ENCODE peak calls at places on chromosomes 11 and 22, in six cellular contexts. E is cardiac muscle cell; W is CD8-positive, alpha-beta T cell; Q is kidney epithelial cell; N is colonic mucosa; Z is esophagus squamous epithelium. J is an unnamed sample.

GRCh38 chr11:72599325-72600117 is 74.7 kb downstream of the PDE2A start:
- DNase-seq in N (no peak), E (no peak), Q (no peak), Z (no peak), W (no peak), J (no peak)

GRCh38 chr11:107683070-107683469 is 28.8 kb downstream of the SLN start:
- DNase-seq in W (no peak), Q (no peak), N (no peak), E (no peak), Z (no peak), J (no peak)

GRCh38 chr11:119473901-119474681 is 51.1 kb upstream of the THY1 start:
- DNase-seq in N (no peak), Z (no peak), Q (no peak), E (no peak), W (no peak), J (no peak)

GRCh38 chr11:113994077-113994954 is 19.4 kb downstream of the HTR3A start:
- DNase-seq in Z (no peak), Q (no peak), W (peak; percentile 14), N (no peak), E (peak; percentile 17), J (no peak)

GRCh38 chr11:117950320-117950719 is 21.1 kb upstream of the TMPRSS13 start:
- DNase-seq in N (no peak), Q (no peak), W (peak; percentile 51), Z (no peak), E (peak; percentile 6), J (no peak)

GRCh38 chr11:92861641-92862040 is 107.8 kb upstream of the MTNR1B start:
- DNase-seq in Z (no peak), N (no peak), E (no peak), W (no peak), Q (no peak), J (no peak)

GRCh38 chr11:6156628-6157367 is 13.3 kb downstream of the OR52B2 start:
- DNase-seq in E (no peak), Z (no peak), Q (no peak), W (no peak), N (no peak), J (peak; percentile 2)

GRCh38 chr11:100855466-100856067 is 168.5 kb downstream of the ARHGAP42 start:
- DNase-seq in Z (no peak), N (no peak), E (peak; percentile 78), W (no peak), Q (no peak), J (peak; percentile 50)

GRCh38 chr22:32267011-32267410 is 11.9 kb upstream of the SLC5A4 start:
- DNase-seq in Q (no peak), E (no peak), W (no peak), N (no peak), Z (no peak), J (no peak)

GRCh38 chr22:41963453-41964105 is 5.7 kb upstream of the SEPTIN3 start:
- DNase-seq in Z (no peak), N (no peak), W (no peak), E (peak; percentile 90), Q (no peak), J (no peak)

GRCh38 chr11:69075421-69076128 is 26.8 kb downstream of the TPCN2 start:
- DNase-seq in N (peak; percentile 41), E (peak; percentile 99), W (no peak), Z (no peak), Q (peak; percentile 57), J (no peak)

GRCh38 chr11:126403039-126403438 is 47.6 kb downstream of the ST3GAL4 start:
- DNase-seq in N (peak; percentile 90), Q (no peak), Z (no peak), W (no peak), E (no peak), J (no peak)

GRCh38 chr11:61472282-61472681 is 36.3 kb upstream of the LRRC10B start:
- DNase-seq in Z (no peak), Q (no peak), N (peak; percentile 34), E (peak; percentile 46), W (no peak), J (no peak)

GRCh38 chr11:12746593-12747097 is 72.4 kb downstream of the TEAD1 start:
- DNase-seq in W (no peak), N (no peak), Q (peak; percentile 84), E (peak; percentile 93), Z (no peak), J (peak; percentile 28)

GRCh38 chr11:77129069-77129840 is 1.2 kb downstream of the MYO7A start:
- DNase-seq in N (no peak), Z (no peak), Q (no peak), E (no peak), W (no peak), J (no peak)

GRCh38 chr11:124717786-124718634 is 21.7 kb upstream of the NRGN start:
- DNase-seq in E (peak; percentile 47), N (no peak), Q (no peak), W (no peak), Z (no peak), J (no peak)

GRCh38 chr22:36871669-36872081 is 10.9 kb downstream of the NCF4 start:
- DNase-seq in E (no peak), Z (no peak), Q (no peak), N (no peak), W (no peak), J (no peak)

GRCh38 chr11:75014129-75014528 is 25.4 kb downstream of the NEU3 start:
- DNase-seq in Z (no peak), Q (no peak), W (no peak), N (no peak), E (peak; percentile 79), J (no peak)

GRCh38 chr11:117070016-117070415 is 28.2 kb downstream of the SIK3 start:
- DNase-seq in Z (no peak), N (no peak), Q (no peak), W (no peak), E (peak; percentile 53), J (no peak)

GRCh38 chr22:19708323-19709011 is 5.8 kb upstream of the SEPTIN5 start:
- DNase-seq in Q (no peak), E (no peak), W (no peak), Z (no peak), N (no peak), J (no peak)

GRCh38 chr11:10564692-10565318 is 3.7 kb downstream of the LYVE1 start:
- DNase-seq in E (peak; percentile 41), Q (no peak), N (no peak), W (no peak), Z (no peak), J (peak; percentile 18)
- TF ChIP-seq CTCF in E (peak; percentile 47), Q (peak; percentile 23), N (no peak), W (no peak), Z (peak; percentile 41), J (no peak)

GRCh38 chr22:45212992-45213751 is 27.5 kb downstream of the KIAA0930 start:
- DNase-seq in N (no peak), W (no peak), E (peak; percentile 48), Z (no peak), Q (no peak), J (no peak)
- H3K4me3 ChIP-seq in N (no peak overlapping the region), W (no peak overlapping the region), E (no peak overlapping the region), Z (peak overlapping the region; percentile 54), Q (no peak overlapping the region), J (no peak overlapping the region)

GRCh38 chr11:2699531-2700414 is at the start of gene KCNQ1OT1:
- DNase-seq in W (peak; percentile 80), E (peak; percentile 95), Q (peak; percentile 60), Z (peak; percentile 53), N (peak; percentile 90), J (peak; percentile 96)

GRCh38 chr11:2700415-2701211 is 819 bp upstream of the KCNQ1OT1 start:
- DNase-seq in N (peak; percentile 81), Q (peak; percentile 23), E (peak; percentile 31), W (no peak), Z (no peak), J (peak; percentile 74)

GRCh38 chr11:2697871-2698270 is 1.9 kb downstream of the KCNQ1OT1 start:
- DNase-seq in W (no peak), Z (no peak), E (no peak), N (no peak), Q (no peak), J (no peak)

GRCh38 chr11:2699185-2699530 is 636 bp downstream of the KCNQ1OT1 start:
- DNase-seq in E (no peak), N (peak; percentile 30), Z (no peak), Q (no peak), W (no peak), J (peak; percentile 34)

DNA sequence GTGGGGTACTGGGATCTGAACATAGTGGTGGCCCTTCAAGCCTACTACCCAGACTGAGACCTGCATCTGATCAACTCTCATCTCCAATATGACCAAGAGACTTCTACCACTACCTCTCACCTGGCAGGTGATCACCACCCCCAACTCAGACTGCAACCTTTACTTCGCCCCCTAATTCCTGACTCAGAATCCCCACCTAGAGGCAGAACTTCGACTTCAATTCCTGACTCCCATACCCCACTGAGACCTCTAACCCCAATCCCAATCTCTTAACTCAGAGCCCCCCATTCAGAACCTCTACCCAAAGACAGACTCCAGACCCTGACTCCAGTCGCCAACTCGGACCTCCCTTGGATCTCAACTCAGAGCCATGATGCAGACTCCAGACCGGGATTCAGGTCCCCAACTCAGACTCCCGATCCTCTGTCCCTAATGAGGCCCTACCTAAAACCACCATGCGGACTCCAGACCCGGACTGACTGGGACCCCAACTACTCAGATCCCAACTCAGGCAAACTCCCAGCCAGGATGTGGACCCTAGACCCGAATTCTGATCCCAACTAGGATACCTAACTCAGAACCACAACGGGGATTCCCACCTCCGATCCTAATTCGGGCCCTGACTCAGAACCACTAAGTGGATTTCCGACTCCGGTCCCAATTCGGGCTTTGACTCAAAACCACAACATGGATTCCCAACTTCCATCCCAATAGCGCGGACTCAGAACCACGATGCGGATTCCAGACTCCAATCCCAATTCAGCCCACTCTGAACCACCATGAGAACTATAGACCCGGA is 1.2 kb downstream of the KCNQ1OT1 start:
- DNase-seq in E (no peak), W (no peak), N (no peak), Q (no peak), Z (no peak), J (no peak)
- TF ChIP-seq CTCF in E (peak; percentile 3), W (no peak), N (no peak), Q (no peak), Z (no peak), J (no peak)

GRCh38 chr11:85133636-85134035 is 493.5 kb downstream of the DLG2 start:
- DNase-seq in W (no peak), E (no peak), Q (no peak), N (no peak), Z (no peak), J (no peak)

GRCh38 chr11:85137597-85137996 is 489.5 kb downstream of the DLG2 start:
- DNase-seq in N (no peak), Z (no peak), E (no peak), W (no peak), Q (no peak), J (no peak)

DNA sequence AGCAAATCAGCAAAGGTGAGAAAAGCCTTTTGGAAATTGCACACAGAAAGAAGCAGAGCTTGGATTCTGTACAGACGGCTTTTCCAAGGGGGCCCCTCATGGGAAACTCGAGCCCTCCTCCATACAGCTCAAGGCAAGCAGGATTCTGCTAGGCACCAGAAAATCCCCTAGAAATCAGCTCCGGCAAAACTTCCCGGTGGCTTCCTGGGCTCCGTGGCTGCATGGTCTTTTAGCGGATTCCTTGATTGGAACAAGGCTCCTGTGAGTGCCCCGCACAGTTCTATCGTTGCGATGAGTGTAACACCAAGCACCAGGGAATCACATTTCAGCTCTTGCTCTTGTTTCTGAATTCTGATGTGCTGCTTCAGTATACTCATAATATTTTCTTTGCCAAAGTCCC is 494.3 kb downstream of the DLG2 start:
- DNase-seq in W (no peak), N (no peak), Q (no peak), E (no peak), Z (no peak), J (no peak)
- H3K4me3 ChIP-seq in W (no peak overlapping the region), N (no peak overlapping the region), Q (peak overlapping the region; percentile 10), E (no peak overlapping the region), Z (no peak overlapping the region), J (no peak overlapping the region)

GRCh38 chr22:26393929-26394328 is 35.1 kb upstream of the ASPHD2 start:
- DNase-seq in Z (no peak), N (no peak), E (no peak), W (no peak), Q (no peak), J (no peak)
- TF ChIP-seq CTCF in Z (peak; percentile 4), N (no peak), E (no peak), W (no peak), Q (peak; percentile 9), J (peak; percentile 18)